ENCODE peak calls at places on chromosomes 6 and 20, in five cellular contexts. L is AG04450, O is lower lobe of right lung, G is colonic mucosa, V is thoracic aorta. K is an unnamed sample.

GRCh38 chr6:4055420-4056041 is 23.4 kb downstream of the FAM217A start:
- DNase-seq in L (peak), O (no peak), G (no peak), V (peak), K (no peak)

GRCh38 chr6:154995241-154996162 is at the start of gene TIAM2:
- DNase-seq in L (no peak), O (no peak), G (no peak), V (no peak), K (peak)

GRCh38 chr6:158160932-158161539 is 7.0 kb downstream of the SERAC1 start:
- DNase-seq in L (peak), O (no peak), G (no peak), V (no peak), K (no peak)

GRCh38 chr6:7505196-7505699 is 36.2 kb upstream of the DSP start:
- DNase-seq in L (no peak), O (no peak), G (peak), V (no peak), K (no peak)

GRCh38 chr6:5126214-5126613 is 41.1 kb downstream of the PPP1R3G start:
- DNase-seq in L (peak), O (no peak), G (no peak), V (no peak), K (no peak)

GRCh38 chr20:41618807-41619294 is 674 bp upstream of the CHD6 start:
- DNase-seq in L (no peak), O (no peak), G (no peak), V (no peak), K (no peak)

GRCh38 chr6:27507041-27507956 is 34.4 kb upstream of the ZNF184 start:
- DNase-seq in L (no peak), O (no peak), G (no peak), V (no peak), K (no peak)

GRCh38 chr20:23446505-23446904 is 6.2 kb downstream of the CST11 start:
- DNase-seq in L (no peak), O (no peak), G (peak), V (no peak), K (peak)

GRCh38 chr6:170147832-170148708 is 142.8 kb downstream of the DLL1 start:
- DNase-seq in L (no peak), O (peak), G (no peak), V (no peak), K (no peak)

GRCh38 chr6:17469006-17469972 is 75.9 kb downstream of the CAP2 start:
- DNase-seq in L (no peak), O (no peak), G (no peak), V (no peak), K (no peak)

GRCh38 chr20:58109918-58110635 is 118.4 kb downstream of the ANKRD60 start:
- DNase-seq in L (no peak), O (no peak), G (no peak), V (no peak), K (no peak)

GRCh38 chr6:35607517-35608233 is 81.0 kb downstream of the FKBP5 start:
- DNase-seq in L (no peak), O (no peak), G (no peak), V (no peak), K (no peak)

GRCh38 chr6:163585932-163586437 is 171.5 kb downstream of the QKI start:
- DNase-seq in L (peak), O (peak), G (no peak), V (peak), K (peak)

GRCh38 chr6:56002336-56002735 is 126.9 kb upstream of the BMP5 start:
- DNase-seq in L (no peak), O (no peak), G (no peak), V (no peak), K (no peak)

GRCh38 chr20:5797165-5797564 is 47.0 kb downstream of the SHLD1 start:
- DNase-seq in L (no peak), O (no peak), G (no peak), V (no peak), K (no peak)

GRCh38 chr6:28635547-28636158 is 110.0 kb downstream of the GPX5 start:
- DNase-seq in L (no peak), O (no peak), G (no peak), V (no peak), K (no peak)

GRCh38 chr6:20223119-20223518 is 10.8 kb upstream of the MBOAT1 start:
- DNase-seq in L (no peak), O (no peak), G (no peak), V (no peak), K (no peak)

GRCh38 chr20:50470249-50470858 is 39.8 kb upstream of the PTPN1 start:
- DNase-seq in L (no peak), O (no peak), G (no peak), V (no peak), K (no peak)

GRCh38 chr20:51803157-51803854 is 985 bp upstream of the SALL4 start:
- DNase-seq in L (no peak), O (no peak), G (no peak), V (no peak), K (no peak)

GRCh38 chr6:82144007-82144851 is 103.3 kb downstream of the IBTK start:
- DNase-seq in L (peak), O (no peak), G (no peak), V (peak), K (peak)

GRCh38 chr6:159973951-159974350 is 5.1 kb downstream of the IGF2R start:
- DNase-seq in L (no peak), O (no peak), G (no peak), V (no peak), K (no peak)

GRCh38 chr6:121531658-121532167 is 96.3 kb downstream of the GJA1 start:
- DNase-seq in L (no peak), O (no peak), G (no peak), V (no peak), K (no peak)

GRCh38 chr6:26216015-26216885 is 129.0 kb downstream of the HFE start:
- DNase-seq in L (peak), O (no peak), G (peak), V (peak), K (peak)

GRCh38 chr6:26218824-26219223 is 131.6 kb downstream of the HFE start:
- DNase-seq in L (no peak), O (no peak), G (no peak), V (no peak), K (no peak)

GRCh38 chr6:26215200-26216014 is 128.2 kb downstream of the HFE start:
- DNase-seq in L (no peak), O (no peak), G (no peak), V (no peak), K (no peak)

GRCh38 chr6:26217714-26218075 is 130.5 kb downstream of the HFE start:
- DNase-seq in L (no peak), O (no peak), G (peak), V (no peak), K (no peak)

GRCh38 chr6:26216886-26217713 is 129.9 kb downstream of the HFE start:
- DNase-seq in L (no peak), O (peak), G (peak), V (peak), K (peak)
- TF ChIP-seq CTCF in L (peak), O (peak), G (peak), V (peak), K (peak)

DNA sequence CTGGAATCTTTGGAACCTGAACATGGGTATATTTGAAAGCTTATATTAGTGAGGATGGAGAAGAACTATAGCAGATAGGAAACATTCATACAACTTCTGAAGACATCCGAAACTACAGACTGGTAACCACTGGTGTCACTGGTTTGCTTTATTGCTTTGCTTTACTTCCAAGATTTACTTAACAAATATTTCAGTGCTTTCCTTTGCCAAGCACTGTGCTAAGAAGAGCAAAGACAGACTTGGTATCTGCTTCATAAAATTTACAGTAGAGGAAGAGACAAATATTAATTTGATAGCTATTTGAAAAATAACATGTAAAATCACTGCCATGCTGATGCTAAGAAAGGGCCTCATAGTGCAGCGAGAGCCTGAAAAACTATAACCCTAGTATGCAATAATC is 1.8 kb downstream of the TPD52L1 start:
- DNase-seq in L (no peak), O (no peak), G (no peak), V (no peak), K (no peak)
- H3K27ac ChIP-seq in L (no peak), O (no peak), G (peak), V (peak), K (no peak)

DNA sequence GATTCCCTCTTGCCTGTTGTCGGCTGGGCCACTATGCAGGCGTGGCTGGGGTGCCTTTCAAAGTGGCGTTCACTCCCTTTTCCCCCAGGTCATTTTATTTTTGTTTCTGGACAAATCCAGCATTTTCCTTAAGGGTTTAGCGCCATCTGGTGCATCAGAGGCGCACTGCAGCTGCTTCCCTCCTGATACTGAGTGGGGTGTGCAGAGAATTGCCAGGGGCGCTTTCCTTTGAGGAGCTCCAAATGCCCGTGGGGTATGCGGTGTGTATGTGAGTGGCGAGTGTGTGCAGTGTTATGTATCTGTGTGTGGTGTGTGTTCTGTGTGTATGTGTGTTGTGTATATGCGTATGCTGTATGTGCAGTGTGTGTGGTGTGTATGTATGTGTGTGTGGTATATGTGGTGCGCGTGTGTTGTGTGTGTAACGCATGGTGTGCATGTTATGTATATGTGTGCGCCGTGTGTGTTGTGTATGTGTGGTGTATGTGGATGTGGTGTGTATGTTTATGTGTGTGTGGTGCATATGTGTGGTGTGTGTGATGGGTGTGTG is 100.1 kb upstream of the AGPAT4 start:
- DNase-seq in L (no peak), O (peak), G (peak), V (no peak), K (peak)
- TF ChIP-seq CTCF in L (peak), O (peak), G (peak), V (peak), K (peak)

GRCh38 chr6:1383729-1384548 is 5.4 kb upstream of the FOXF2 start:
- DNase-seq in L (no peak), O (no peak), G (no peak), V (no peak), K (no peak)

GRCh38 chr6:1381397-1382330 is 7.7 kb upstream of the FOXF2 start:
- DNase-seq in L (no peak), O (no peak), G (peak), V (no peak), K (peak)

GRCh38 chr6:1384549-1385128 is 4.7 kb upstream of the FOXF2 start:
- DNase-seq in L (no peak), O (no peak), G (no peak), V (no peak), K (no peak)

GRCh38 chr6:1382331-1382882 is 7.0 kb upstream of the FOXF2 start:
- DNase-seq in L (no peak), O (no peak), G (no peak), V (no peak), K (no peak)

DNA sequence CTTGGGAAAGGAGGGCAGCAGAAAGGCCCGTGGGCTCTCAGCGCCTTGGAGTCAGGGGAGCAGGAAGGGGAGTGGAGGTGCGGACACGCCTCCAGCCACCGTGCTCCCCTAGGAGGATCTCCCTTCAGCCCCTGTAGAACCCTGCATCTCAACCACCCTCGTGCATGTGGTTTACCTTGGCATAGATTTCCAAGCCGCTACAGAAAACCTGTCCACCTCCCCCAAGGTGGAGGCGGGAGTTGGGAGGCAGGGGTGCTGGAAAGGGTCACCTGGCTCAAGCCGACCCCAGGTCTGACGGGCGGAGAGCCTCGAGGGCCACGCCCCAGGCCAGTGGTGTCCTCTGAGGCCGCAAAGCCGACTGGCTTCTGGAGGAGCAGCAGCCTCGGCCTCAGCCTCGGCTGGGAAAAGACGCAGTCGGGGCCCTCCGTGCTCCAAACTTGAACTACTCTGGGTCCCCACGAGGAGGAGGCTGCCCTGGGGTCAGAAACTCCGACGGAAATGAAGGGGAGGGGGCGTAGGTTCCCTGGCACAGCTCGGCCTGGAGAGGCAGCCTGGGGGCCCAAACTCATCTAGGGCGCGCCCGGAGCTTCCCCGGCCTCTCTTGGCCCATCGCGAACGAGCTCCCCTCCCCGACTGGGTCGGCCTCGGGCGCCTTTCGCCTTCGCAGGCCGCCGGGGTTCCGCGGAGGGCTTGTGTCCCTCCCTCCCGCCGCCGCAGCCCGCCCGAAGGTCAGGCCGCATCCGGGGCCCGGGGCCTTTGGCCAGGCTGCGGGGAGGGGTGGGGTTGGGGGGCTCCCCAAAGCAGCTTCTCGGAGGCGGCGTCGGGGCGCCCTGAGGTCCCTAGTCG is 6.3 kb upstream of the FOXF2 start:
- DNase-seq in L (no peak), O (no peak), G (no peak), V (no peak), K (no peak)
- H3K27ac ChIP-seq in L (no peak), O (peak), G (peak), V (no peak), K (no peak)

K was measured in heart right ventricle.